ENCODE peak calls at places on chromosomes 13 and 19, in eight cellular contexts. U is psoas muscle; B is A549; E is esophagus squamous epithelium; C is mesenchymal stem cell; D is effector memory CD4-positive, alpha-beta T cell; A is tibial artery; X is mesendoderm. H is an unnamed sample.

GRCh38 chr13:110581489-110582185 is 20.1 kb upstream of the RAB20 start:
- DNase-seq in E (no peak), B (no peak), A (no peak), U (no peak), X (no peak), D (no peak), C (no peak), H (no peak)

GRCh38 chr19:45130888-45131615 is 29.7 kb downstream of the NKPD1 start:
- DNase-seq in E (no peak), D (no peak), A (no peak), C (peak; percentile 18), B (peak; percentile 54), U (no peak), X (no peak), H (no peak)

GRCh38 chr13:46355906-46356305 is 31.1 kb downstream of the RUBCNL start:
- DNase-seq in C (no peak), D (no peak), E (no peak), X (no peak), B (no peak), U (no peak), A (no peak), H (no peak)

GRCh38 chr13:25353344-25353743 is 18.4 kb upstream of the ATP8A2 start:
- DNase-seq in B (no peak), X (no peak), U (no peak), D (no peak), A (no peak), E (no peak), C (no peak), H (no peak)

GRCh38 chr13:102597029-102598015 is 536 bp downstream of the TPP2 start:
- DNase-seq in C (peak; percentile 59), E (no peak), B (no peak), A (peak; percentile 30), D (no peak), U (peak; percentile 40), X (peak; percentile 35), H (peak; percentile 13)

GRCh38 chr19:9865732-9866627 is 30.9 kb downstream of the PIN1 start:
- DNase-seq in X (no peak), A (no peak), E (no peak), C (no peak), U (no peak), B (no peak), D (no peak), H (peak; percentile 50)

GRCh38 chr13:30373727-30374126 is 48.6 kb upstream of the UBE2L5 start:
- DNase-seq in A (no peak), B (no peak), D (peak; percentile 42), U (no peak), E (peak; percentile 4), C (no peak), X (no peak), H (no peak)

GRCh38 chr19:58054792-58055482 is 4.1 kb upstream of the ZNF135 start:
- DNase-seq in D (no peak), E (no peak), A (no peak), C (no peak), U (no peak), X (peak; percentile 68), B (no peak), H (no peak)

GRCh38 chr13:110109910-110110309 is 197.0 kb downstream of the COL4A1 start:
- DNase-seq in C (peak; percentile 91), B (no peak), D (no peak), E (no peak), A (peak; percentile 79), U (peak; percentile 87), X (peak; percentile 65), H (no peak)

GRCh38 chr13:102620512-102620911 is 23.7 kb downstream of the TPP2 start:
- DNase-seq in B (no peak), U (no peak), D (no peak), E (no peak), X (no peak), C (no peak), A (no peak), H (no peak)

GRCh38 chr13:57627663-57628062 is 3.9 kb upstream of the PCDH17 start:
- DNase-seq in E (no peak), X (no peak), A (no peak), D (no peak), B (no peak), C (peak; percentile 49), U (no peak), H (no peak)

GRCh38 chr13:31049833-31050232 is 111.9 kb downstream of the HSPH1 start:
- DNase-seq in D (no peak), B (no peak), E (no peak), U (peak; percentile 27), C (no peak), A (no peak), X (no peak), H (no peak)

GRCh38 chr19:6364353-6364752 is 3.0 kb downstream of the CLPP start:
- DNase-seq in E (no peak), U (no peak), X (no peak), B (no peak), A (no peak), C (no peak), D (no peak), H (no peak)

GRCh38 chr19:30276312-30276884 is 95.8 kb upstream of the ZNF536 start:
- DNase-seq in D (no peak), A (no peak), X (no peak), C (no peak), B (no peak), E (no peak), U (no peak), H (no peak)

GRCh38 chr19:362154-362553 is 17.6 kb upstream of the MIER2 start:
- DNase-seq in D (no peak), C (no peak), A (no peak), B (no peak), X (no peak), E (no peak), U (no peak), H (no peak)

GRCh38 chr19:711224-711623 is 2.5 kb downstream of the PALM start:
- DNase-seq in U (no peak), C (no peak), B (no peak), D (no peak), X (peak; percentile 45), A (no peak), E (no peak), H (no peak)

GRCh38 chr13:111490611-111491010 is 170.2 kb downstream of the TEX29 start:
- DNase-seq in A (no peak), U (no peak), C (no peak), B (no peak), E (no peak), X (no peak), D (no peak), H (no peak)

GRCh38 chr13:110887955-110888333 is 26.9 kb downstream of the ANKRD10 start:
- DNase-seq in E (no peak), C (no peak), A (no peak), B (no peak), X (no peak), U (no peak), D (no peak), H (no peak)

GRCh38 chr13:105914637-105915036 is 620.8 kb downstream of the EFNB2 start:
- DNase-seq in C (peak; percentile 96), U (no peak), B (no peak), X (no peak), A (no peak), E (no peak), D (no peak), H (no peak)

DNA sequence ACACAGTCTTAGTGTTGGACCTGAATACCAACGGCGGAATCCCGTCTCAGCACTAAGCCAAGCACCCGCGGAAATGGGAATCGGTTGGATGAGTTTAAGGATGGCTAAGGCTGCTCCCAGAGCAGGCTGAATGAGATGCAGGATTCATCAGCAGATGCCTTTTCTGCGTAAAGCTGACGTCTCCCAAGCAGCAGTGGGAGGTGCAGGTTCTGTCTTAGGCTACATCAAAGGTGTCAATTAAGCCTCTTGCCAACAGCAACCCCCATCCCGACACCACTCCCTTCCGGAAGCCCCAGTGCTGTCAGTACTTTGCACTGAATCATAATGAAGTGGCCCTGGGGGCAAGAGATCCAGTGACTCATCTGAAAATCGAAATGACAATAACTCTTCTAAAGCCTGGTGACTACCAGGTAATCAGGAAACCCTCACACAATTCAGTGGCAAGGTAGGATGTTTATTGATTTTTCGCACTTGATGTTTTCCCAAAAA is 275.6 kb downstream of the DCLK1 start:
- DNase-seq in D (no peak), U (no peak), B (peak; percentile 27), E (no peak), X (peak; percentile 99), A (no peak), C (no peak), H (no peak)
- H3K4me3 ChIP-seq in D (no peak overlapping the region), U (no peak overlapping the region), B (no peak overlapping the region), E (no peak overlapping the region), X (peak overlapping the region; percentile 6), A (no peak overlapping the region), C (no peak overlapping the region), H (no peak overlapping the region)

DNA sequence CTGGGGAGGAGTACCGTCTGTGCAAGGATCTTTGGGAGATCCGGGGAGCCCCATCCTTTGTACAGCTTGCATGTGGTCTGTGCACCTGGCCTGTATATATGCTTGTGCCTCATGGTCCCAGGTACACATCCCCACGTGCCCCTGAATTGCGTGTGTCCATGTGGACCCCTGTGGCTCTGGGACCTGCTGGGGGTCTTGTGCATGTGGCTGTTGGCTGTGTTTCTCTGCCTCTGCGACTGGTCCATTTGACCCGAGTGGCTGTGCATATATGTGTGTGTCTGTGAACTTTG is 12.8 kb upstream of the NANOS3 start:
- DNase-seq in E (no peak), A (no peak), U (no peak), B (no peak), C (no peak), D (no peak), X (no peak), H (no peak)
- H3K27ac ChIP-seq in E (peak overlapping the region; percentile 5), A (peak overlapping the region; percentile 63), U (no peak overlapping the region), B (peak overlapping the region; percentile 36), C (no peak overlapping the region), D (no peak overlapping the region), X (no peak overlapping the region), H (peak overlapping the region; percentile 3)

GRCh38 chr19:39480337-39481228 is at the start of gene TIMM50:
- DNase-seq in A (peak; percentile 96), D (peak; percentile 91), X (peak; percentile 99), E (peak; percentile 90), B (peak; percentile 97), U (peak; percentile 99), C (peak; percentile 96), H (peak; percentile 95)

GRCh38 chr19:39481229-39481545 is 549 bp downstream of the TIMM50 start:
- DNase-seq in D (no peak), E (no peak), A (no peak), B (no peak), X (no peak), U (no peak), C (peak; percentile 22), H (no peak)

GRCh38 chr19:39483141-39483540 is 2.5 kb downstream of the TIMM50 start:
- DNase-seq in C (no peak), A (no peak), X (no peak), E (no peak), D (no peak), B (no peak), U (no peak), H (no peak)

GRCh38 chr19:39481676-39482075 is 1.0 kb downstream of the TIMM50 start:
- DNase-seq in X (no peak), U (no peak), E (no peak), A (no peak), D (no peak), B (no peak), C (no peak), H (no peak)

GRCh38 chr19:39479916-39480315 is 722 bp upstream of the TIMM50 start:
- DNase-seq in U (no peak), A (no peak), D (no peak), E (no peak), C (no peak), X (no peak), B (no peak), H (no peak)
- H3K4me3 ChIP-seq in U (peak overlapping the region; percentile 97), A (peak overlapping the region; percentile 95), D (peak overlapping the region; percentile 91), E (peak overlapping the region; percentile 94), C (peak overlapping the region; percentile 99), X (no peak overlapping the region), B (peak overlapping the region; percentile 70), H (no peak overlapping the region)

GRCh38 chr13:40974460-40975407 is 44.4 kb downstream of the ELF1 start:
- DNase-seq in X (peak; percentile 76), D (no peak), B (peak; percentile 25), A (no peak), U (no peak), E (no peak), C (peak; percentile 68), H (peak; percentile 90)
- H3K27ac ChIP-seq in X (no peak overlapping the region), D (peak overlapping the region; percentile 26), B (no peak overlapping the region), A (no peak overlapping the region), U (no peak overlapping the region), E (peak overlapping the region; percentile 30), C (peak overlapping the region; percentile 20), H (peak overlapping the region; percentile 32)